ENCODE peak calls at places on chromosome 5, in five cellular contexts. One of them, this sample, is unnamed.

GRCh38 chr5:67166460-67166871 is 30.1 kb downstream of the CD180 start:
- DNase-seq in stimulated activated CD4-positive, alpha-beta T cell treated with anti-CD3 and anti-CD28 coated beads, Interleukin-1b, Interleukin-23, amount 100 ng/mL, for 24 hours: peak
- DNase-seq in KBM-7: no peak
- DNase-seq in fibroblast of lung: no peak
- DNase-seq in psoas muscle: peak
- DNase-seq in this sample: peak

GRCh38 chr5:57841671-57842375 is 359.2 kb upstream of the ACTBL2 start:
- DNase-seq in stimulated activated CD4-positive, alpha-beta T cell treated with anti-CD3 and anti-CD28 coated beads, Interleukin-1b, Interleukin-23, amount 100 ng/mL, for 24 hours: no peak
- DNase-seq in KBM-7: no peak
- DNase-seq in fibroblast of lung: peak
- DNase-seq in psoas muscle: no peak
- DNase-seq in this sample: no peak

GRCh38 chr5:1152156-1152555 is 40.3 kb upstream of the SLC12A7 start:
- DNase-seq in stimulated activated CD4-positive, alpha-beta T cell treated with anti-CD3 and anti-CD28 coated beads, Interleukin-1b, Interleukin-23, amount 100 ng/mL, for 24 hours: no peak
- DNase-seq in KBM-7: no peak
- DNase-seq in fibroblast of lung: no peak
- DNase-seq in psoas muscle: no peak
- DNase-seq in this sample: no peak

GRCh38 chr5:41195228-41195627 is 18.1 kb downstream of the C6 start:
- DNase-seq in stimulated activated CD4-positive, alpha-beta T cell treated with anti-CD3 and anti-CD28 coated beads, Interleukin-1b, Interleukin-23, amount 100 ng/mL, for 24 hours: no peak
- DNase-seq in KBM-7: no peak
- DNase-seq in fibroblast of lung: no peak
- DNase-seq in psoas muscle: no peak
- DNase-seq in this sample: no peak

GRCh38 chr5:142215915-142216681 is 107.5 kb downstream of the NDFIP1 start:
- DNase-seq in stimulated activated CD4-positive, alpha-beta T cell treated with anti-CD3 and anti-CD28 coated beads, Interleukin-1b, Interleukin-23, amount 100 ng/mL, for 24 hours: no peak
- DNase-seq in KBM-7: no peak
- DNase-seq in fibroblast of lung: peak
- DNase-seq in psoas muscle: peak
- DNase-seq in this sample: peak

GRCh38 chr5:96871686-96872085 is 4.6 kb upstream of the ERAP2 start:
- DNase-seq in stimulated activated CD4-positive, alpha-beta T cell treated with anti-CD3 and anti-CD28 coated beads, Interleukin-1b, Interleukin-23, amount 100 ng/mL, for 24 hours: no peak
- DNase-seq in KBM-7: no peak
- DNase-seq in fibroblast of lung: no peak
- DNase-seq in psoas muscle: no peak
- DNase-seq in this sample: no peak

GRCh38 chr5:10902145-10902544 is 141.1 kb upstream of the DAP start:
- DNase-seq in stimulated activated CD4-positive, alpha-beta T cell treated with anti-CD3 and anti-CD28 coated beads, Interleukin-1b, Interleukin-23, amount 100 ng/mL, for 24 hours: no peak
- DNase-seq in KBM-7: no peak
- DNase-seq in fibroblast of lung: peak
- DNase-seq in psoas muscle: no peak
- DNase-seq in this sample: no peak

GRCh38 chr5:77644443-77645157 is 6.1 kb upstream of the OTP start:
- DNase-seq in stimulated activated CD4-positive, alpha-beta T cell treated with anti-CD3 and anti-CD28 coated beads, Interleukin-1b, Interleukin-23, amount 100 ng/mL, for 24 hours: no peak
- DNase-seq in KBM-7: no peak
- DNase-seq in fibroblast of lung: no peak
- DNase-seq in psoas muscle: no peak
- DNase-seq in this sample: no peak

GRCh38 chr5:176629853-176630680 is at the start of the genes EIF4E1B and SNCB:
- DNase-seq in stimulated activated CD4-positive, alpha-beta T cell treated with anti-CD3 and anti-CD28 coated beads, Interleukin-1b, Interleukin-23, amount 100 ng/mL, for 24 hours: no peak
- DNase-seq in KBM-7: no peak
- DNase-seq in fibroblast of lung: peak
- DNase-seq in psoas muscle: no peak
- DNase-seq in this sample: peak

GRCh38 chr5:74953601-74953960 is 87.4 kb upstream of the FAM169A start:
- DNase-seq in stimulated activated CD4-positive, alpha-beta T cell treated with anti-CD3 and anti-CD28 coated beads, Interleukin-1b, Interleukin-23, amount 100 ng/mL, for 24 hours: no peak
- DNase-seq in KBM-7: no peak
- DNase-seq in fibroblast of lung: no peak
- DNase-seq in psoas muscle: no peak
- DNase-seq in this sample: no peak

GRCh38 chr5:149246906-149247305 is 24.8 kb upstream of the AFAP1L1 start:
- DNase-seq in stimulated activated CD4-positive, alpha-beta T cell treated with anti-CD3 and anti-CD28 coated beads, Interleukin-1b, Interleukin-23, amount 100 ng/mL, for 24 hours: no peak
- DNase-seq in KBM-7: no peak
- DNase-seq in fibroblast of lung: no peak
- DNase-seq in psoas muscle: no peak
- DNase-seq in this sample: no peak

GRCh38 chr5:61638476-61638875 is 306.4 kb downstream of the ZSWIM6 start:
- DNase-seq in stimulated activated CD4-positive, alpha-beta T cell treated with anti-CD3 and anti-CD28 coated beads, Interleukin-1b, Interleukin-23, amount 100 ng/mL, for 24 hours: no peak
- DNase-seq in KBM-7: no peak
- DNase-seq in fibroblast of lung: no peak
- DNase-seq in psoas muscle: no peak
- DNase-seq in this sample: no peak

GRCh38 chr5:32030226-32030625 is 143.9 kb downstream of the GOLPH3 start:
- DNase-seq in stimulated activated CD4-positive, alpha-beta T cell treated with anti-CD3 and anti-CD28 coated beads, Interleukin-1b, Interleukin-23, amount 100 ng/mL, for 24 hours: no peak
- DNase-seq in KBM-7: no peak
- DNase-seq in fibroblast of lung: no peak
- DNase-seq in psoas muscle: no peak
- DNase-seq in this sample: no peak

GRCh38 chr5:103021310-103021709 is 98.6 kb downstream of the GIN1 start:
- DNase-seq in stimulated activated CD4-positive, alpha-beta T cell treated with anti-CD3 and anti-CD28 coated beads, Interleukin-1b, Interleukin-23, amount 100 ng/mL, for 24 hours: no peak
- DNase-seq in KBM-7: peak
- DNase-seq in fibroblast of lung: no peak
- DNase-seq in psoas muscle: no peak
- DNase-seq in this sample: no peak

GRCh38 chr5:171664489-171664888 is 121.1 kb upstream of the SMIM23 start:
- DNase-seq in stimulated activated CD4-positive, alpha-beta T cell treated with anti-CD3 and anti-CD28 coated beads, Interleukin-1b, Interleukin-23, amount 100 ng/mL, for 24 hours: no peak
- DNase-seq in KBM-7: no peak
- DNase-seq in fibroblast of lung: no peak
- DNase-seq in psoas muscle: no peak
- DNase-seq in this sample: no peak

GRCh38 chr5:154707641-154708040 is 47.5 kb upstream of the LARP1 start:
- DNase-seq in stimulated activated CD4-positive, alpha-beta T cell treated with anti-CD3 and anti-CD28 coated beads, Interleukin-1b, Interleukin-23, amount 100 ng/mL, for 24 hours: no peak
- DNase-seq in KBM-7: no peak
- DNase-seq in fibroblast of lung: no peak
- DNase-seq in psoas muscle: no peak
- DNase-seq in this sample: no peak

GRCh38 chr5:80191991-80192398 is 63.9 kb downstream of the SERINC5 start:
- DNase-seq in stimulated activated CD4-positive, alpha-beta T cell treated with anti-CD3 and anti-CD28 coated beads, Interleukin-1b, Interleukin-23, amount 100 ng/mL, for 24 hours: no peak
- DNase-seq in KBM-7: no peak
- DNase-seq in fibroblast of lung: no peak
- DNase-seq in psoas muscle: peak
- DNase-seq in this sample: peak

GRCh38 chr5:180234271-180234670 is 25.3 kb upstream of the RASGEF1C start:
- DNase-seq in stimulated activated CD4-positive, alpha-beta T cell treated with anti-CD3 and anti-CD28 coated beads, Interleukin-1b, Interleukin-23, amount 100 ng/mL, for 24 hours: no peak
- DNase-seq in KBM-7: no peak
- DNase-seq in fibroblast of lung: no peak
- DNase-seq in psoas muscle: no peak
- DNase-seq in this sample: no peak

GRCh38 chr5:55370291-55370925 is 62.6 kb downstream of the MTREX start:
- DNase-seq in stimulated activated CD4-positive, alpha-beta T cell treated with anti-CD3 and anti-CD28 coated beads, Interleukin-1b, Interleukin-23, amount 100 ng/mL, for 24 hours: no peak
- DNase-seq in KBM-7: no peak
- DNase-seq in fibroblast of lung: no peak
- DNase-seq in psoas muscle: no peak
- DNase-seq in this sample: no peak

GRCh38 chr5:143352691-143353090 is 50.8 kb downstream of the NR3C1 start:
- DNase-seq in stimulated activated CD4-positive, alpha-beta T cell treated with anti-CD3 and anti-CD28 coated beads, Interleukin-1b, Interleukin-23, amount 100 ng/mL, for 24 hours: no peak
- DNase-seq in KBM-7: no peak
- DNase-seq in fibroblast of lung: no peak
- DNase-seq in psoas muscle: no peak
- DNase-seq in this sample: no peak

GRCh38 chr5:17441351-17441750 is 56.7 kb upstream of the TAF11L2 start:
- DNase-seq in stimulated activated CD4-positive, alpha-beta T cell treated with anti-CD3 and anti-CD28 coated beads, Interleukin-1b, Interleukin-23, amount 100 ng/mL, for 24 hours: no peak
- DNase-seq in KBM-7: no peak
- DNase-seq in fibroblast of lung: peak
- DNase-seq in psoas muscle: no peak
- DNase-seq in this sample: no peak

GRCh38 chr5:177469061-177469628 is 4.3 kb downstream of the DBN1 start:
- DNase-seq in stimulated activated CD4-positive, alpha-beta T cell treated with anti-CD3 and anti-CD28 coated beads, Interleukin-1b, Interleukin-23, amount 100 ng/mL, for 24 hours: no peak
- DNase-seq in KBM-7: no peak
- DNase-seq in fibroblast of lung: no peak
- DNase-seq in psoas muscle: peak
- DNase-seq in this sample: peak

GRCh38 chr5:138336952-138337684 is 948 bp upstream of the FAM53C start:
- DNase-seq in stimulated activated CD4-positive, alpha-beta T cell treated with anti-CD3 and anti-CD28 coated beads, Interleukin-1b, Interleukin-23, amount 100 ng/mL, for 24 hours: no peak
- DNase-seq in KBM-7: peak
- DNase-seq in fibroblast of lung: peak
- DNase-seq in psoas muscle: peak
- DNase-seq in this sample: peak

GRCh38 chr5:61816146-61816545 is 484.1 kb downstream of the ZSWIM6 start:
- DNase-seq in stimulated activated CD4-positive, alpha-beta T cell treated with anti-CD3 and anti-CD28 coated beads, Interleukin-1b, Interleukin-23, amount 100 ng/mL, for 24 hours: no peak
- DNase-seq in KBM-7: no peak
- DNase-seq in fibroblast of lung: no peak
- DNase-seq in psoas muscle: no peak
- DNase-seq in this sample: no peak

GRCh38 chr5:62306494-62307363 is 723 bp downstream of the KIF2A start:
- DNase-seq in stimulated activated CD4-positive, alpha-beta T cell treated with anti-CD3 and anti-CD28 coated beads, Interleukin-1b, Interleukin-23, amount 100 ng/mL, for 24 hours: peak
- DNase-seq in KBM-7: peak
- DNase-seq in fibroblast of lung: peak
- DNase-seq in psoas muscle: peak
- DNase-seq in this sample: peak

GRCh38 chr5:56737918-56738606 is 77.3 kb upstream of the MAP3K1 start:
- DNase-seq in stimulated activated CD4-positive, alpha-beta T cell treated with anti-CD3 and anti-CD28 coated beads, Interleukin-1b, Interleukin-23, amount 100 ng/mL, for 24 hours: no peak
- DNase-seq in KBM-7: no peak
- DNase-seq in fibroblast of lung: no peak
- DNase-seq in psoas muscle: no peak
- DNase-seq in this sample: no peak

This sample was measured in left cardiac atrium.